ENCODE peak calls at places on chromosomes 7 and 10, in nine cellular contexts. One of them, this sample, is unnamed.

GRCh38 chr10:1240341-1240775 is 184.2 kb downstream of the WDR37 start:
- DNase-seq in GM04504: no peak
- DNase-seq in T1000: no peak
- DNase-seq in adrenal gland: no peak
- DNase-seq in stimulated activated CD4-positive, alpha-beta T cell treated with anti-CD3 and anti-CD28 coated beads, Interleukin-2, amount 100 ng/mL, for 48 hours: no peak
- DNase-seq in HuH-7.5: no peak
- DNase-seq in HT1080: no peak
- DNase-seq in activated B cell treated with CpG ODN at 0.5 μM for 24 hours: no peak
- DNase-seq in sciatic nerve: no peak
- DNase-seq in this sample: no peak

GRCh38 chr7:149144996-149145850 is 2.0 kb upstream of the ZNF398 start:
- DNase-seq in GM04504: no peak
- DNase-seq in T1000: no peak
- DNase-seq in adrenal gland: no peak
- DNase-seq in stimulated activated CD4-positive, alpha-beta T cell treated with anti-CD3 and anti-CD28 coated beads, Interleukin-2, amount 100 ng/mL, for 48 hours: no peak
- DNase-seq in HuH-7.5: no peak
- DNase-seq in HT1080: no peak
- DNase-seq in activated B cell treated with CpG ODN at 0.5 μM for 24 hours: no peak
- DNase-seq in sciatic nerve: no peak
- DNase-seq in this sample: no peak

GRCh38 chr7:13821152-13821787 is 168.2 kb downstream of the ETV1 start:
- DNase-seq in GM04504: peak; percentile 24
- DNase-seq in T1000: no peak
- DNase-seq in adrenal gland: no peak
- DNase-seq in stimulated activated CD4-positive, alpha-beta T cell treated with anti-CD3 and anti-CD28 coated beads, Interleukin-2, amount 100 ng/mL, for 48 hours: no peak
- DNase-seq in HuH-7.5: no peak
- DNase-seq in HT1080: no peak
- DNase-seq in activated B cell treated with CpG ODN at 0.5 μM for 24 hours: no peak
- DNase-seq in sciatic nerve: no peak
- DNase-seq in this sample: no peak

GRCh38 chr7:111860248-111860647 is 298.0 kb upstream of the IMMP2L start:
- DNase-seq in GM04504: no peak
- DNase-seq in T1000: no peak
- DNase-seq in adrenal gland: no peak
- DNase-seq in stimulated activated CD4-positive, alpha-beta T cell treated with anti-CD3 and anti-CD28 coated beads, Interleukin-2, amount 100 ng/mL, for 48 hours: no peak
- DNase-seq in HuH-7.5: no peak
- DNase-seq in HT1080: no peak
- DNase-seq in activated B cell treated with CpG ODN at 0.5 μM for 24 hours: no peak
- DNase-seq in sciatic nerve: no peak
- DNase-seq in this sample: no peak

GRCh38 chr7:139960158-139960557 is 102.6 kb downstream of the PARP12 start:
- DNase-seq in GM04504: no peak
- DNase-seq in T1000: no peak
- DNase-seq in adrenal gland: no peak
- DNase-seq in stimulated activated CD4-positive, alpha-beta T cell treated with anti-CD3 and anti-CD28 coated beads, Interleukin-2, amount 100 ng/mL, for 48 hours: no peak
- DNase-seq in HuH-7.5: no peak
- DNase-seq in HT1080: peak; percentile 41
- DNase-seq in activated B cell treated with CpG ODN at 0.5 μM for 24 hours: no peak
- DNase-seq in sciatic nerve: no peak
- DNase-seq in this sample: no peak

GRCh38 chr10:99535764-99536399 is 3.1 kb downstream of the NKX2-3 start:
- DNase-seq in GM04504: no peak
- DNase-seq in T1000: no peak
- DNase-seq in adrenal gland: no peak
- DNase-seq in stimulated activated CD4-positive, alpha-beta T cell treated with anti-CD3 and anti-CD28 coated beads, Interleukin-2, amount 100 ng/mL, for 48 hours: no peak
- DNase-seq in HuH-7.5: no peak
- DNase-seq in HT1080: no peak
- DNase-seq in activated B cell treated with CpG ODN at 0.5 μM for 24 hours: no peak
- DNase-seq in sciatic nerve: no peak
- DNase-seq in this sample: no peak

GRCh38 chr10:129755075-129756020 is 208.7 kb downstream of the EBF3 start:
- DNase-seq in GM04504: no peak
- DNase-seq in T1000: no peak
- DNase-seq in adrenal gland: no peak
- DNase-seq in stimulated activated CD4-positive, alpha-beta T cell treated with anti-CD3 and anti-CD28 coated beads, Interleukin-2, amount 100 ng/mL, for 48 hours: no peak
- DNase-seq in HuH-7.5: no peak
- DNase-seq in HT1080: no peak
- DNase-seq in activated B cell treated with CpG ODN at 0.5 μM for 24 hours: peak; percentile 7
- DNase-seq in sciatic nerve: peak; percentile 33
- DNase-seq in this sample: no peak

GRCh38 chr7:135260930-135261721 is 27.5 kb downstream of the STRA8 start:
- DNase-seq in GM04504: no peak
- DNase-seq in T1000: no peak
- DNase-seq in adrenal gland: no peak
- DNase-seq in stimulated activated CD4-positive, alpha-beta T cell treated with anti-CD3 and anti-CD28 coated beads, Interleukin-2, amount 100 ng/mL, for 48 hours: no peak
- DNase-seq in HuH-7.5: no peak
- DNase-seq in HT1080: peak; percentile 7
- DNase-seq in activated B cell treated with CpG ODN at 0.5 μM for 24 hours: no peak
- DNase-seq in sciatic nerve: no peak
- DNase-seq in this sample: no peak

GRCh38 chr10:117741524-117741923 is 199.0 kb downstream of the EMX2 start:
- DNase-seq in GM04504: no peak
- DNase-seq in T1000: no peak
- DNase-seq in adrenal gland: no peak
- DNase-seq in stimulated activated CD4-positive, alpha-beta T cell treated with anti-CD3 and anti-CD28 coated beads, Interleukin-2, amount 100 ng/mL, for 48 hours: no peak
- DNase-seq in HuH-7.5: no peak
- DNase-seq in HT1080: no peak
- DNase-seq in activated B cell treated with CpG ODN at 0.5 μM for 24 hours: no peak
- DNase-seq in sciatic nerve: no peak
- DNase-seq in this sample: no peak

GRCh38 chr7:20146461-20146860 is 70.7 kb downstream of the MACC1 start:
- DNase-seq in GM04504: no peak
- DNase-seq in T1000: no peak
- DNase-seq in adrenal gland: no peak
- DNase-seq in stimulated activated CD4-positive, alpha-beta T cell treated with anti-CD3 and anti-CD28 coated beads, Interleukin-2, amount 100 ng/mL, for 48 hours: no peak
- DNase-seq in HuH-7.5: no peak
- DNase-seq in HT1080: no peak
- DNase-seq in activated B cell treated with CpG ODN at 0.5 μM for 24 hours: no peak
- DNase-seq in sciatic nerve: no peak
- DNase-seq in this sample: no peak

GRCh38 chr7:106626376-106627293 is 34.3 kb downstream of the CCDC71L start:
- DNase-seq in GM04504: no peak
- DNase-seq in T1000: no peak
- DNase-seq in adrenal gland: no peak
- DNase-seq in stimulated activated CD4-positive, alpha-beta T cell treated with anti-CD3 and anti-CD28 coated beads, Interleukin-2, amount 100 ng/mL, for 48 hours: no peak
- DNase-seq in HuH-7.5: no peak
- DNase-seq in HT1080: no peak
- DNase-seq in activated B cell treated with CpG ODN at 0.5 μM for 24 hours: no peak
- DNase-seq in sciatic nerve: no peak
- DNase-seq in this sample: no peak

GRCh38 chr10:48509061-48509772 is 95.7 kb downstream of the ARHGAP22 start:
- DNase-seq in GM04504: no peak
- DNase-seq in T1000: no peak
- DNase-seq in adrenal gland: no peak
- DNase-seq in stimulated activated CD4-positive, alpha-beta T cell treated with anti-CD3 and anti-CD28 coated beads, Interleukin-2, amount 100 ng/mL, for 48 hours: no peak
- DNase-seq in HuH-7.5: no peak
- DNase-seq in HT1080: no peak
- DNase-seq in activated B cell treated with CpG ODN at 0.5 μM for 24 hours: no peak
- DNase-seq in sciatic nerve: no peak
- DNase-seq in this sample: no peak